ENCODE peak calls at places on chromosomes 5 and 9, in seven cellular contexts. One of them, this sample, is unnamed.

GRCh38 chr5:56876325-56876724 is 33.1 kb upstream of the SETD9 start:
- DNase-seq in stomach: no peak
- DNase-seq in iPS-NIHi11: no peak
- DNase-seq in fibroblast of pulmonary artery: no peak
- DNase-seq in naive B cell: no peak
- DNase-seq in HEK293T: no peak
- DNase-seq in left colon: no peak
- DNase-seq in this sample: no peak

GRCh38 chr9:94912700-94913249 is 186.3 kb downstream of the AOPEP start:
- DNase-seq in stomach: no peak
- DNase-seq in iPS-NIHi11: peak; percentile 34
- DNase-seq in fibroblast of pulmonary artery: peak; percentile 84
- DNase-seq in naive B cell: no peak
- DNase-seq in HEK293T: no peak
- DNase-seq in left colon: no peak
- DNase-seq in this sample: no peak

GRCh38 chr9:31030741-31031202 is 1353.7 kb upstream of the ACO1 start:
- DNase-seq in stomach: no peak
- DNase-seq in iPS-NIHi11: peak; percentile 21
- DNase-seq in fibroblast of pulmonary artery: peak; percentile 53
- DNase-seq in naive B cell: no peak
- DNase-seq in HEK293T: no peak
- DNase-seq in left colon: no peak
- DNase-seq in this sample: no peak

GRCh38 chr9:89606049-89606481 is 1.3 kb downstream of the GADD45G start:
- DNase-seq in stomach: peak; percentile 86
- DNase-seq in iPS-NIHi11: peak; percentile 49
- DNase-seq in fibroblast of pulmonary artery: peak; percentile 72
- DNase-seq in naive B cell: peak; percentile 42
- DNase-seq in HEK293T: no peak
- DNase-seq in left colon: peak; percentile 84
- DNase-seq in this sample: peak; percentile 32

GRCh38 chr5:66828551-66829421 is 232.6 kb downstream of the MAST4 start:
- DNase-seq in stomach: peak; percentile 64
- DNase-seq in iPS-NIHi11: peak; percentile 37
- DNase-seq in fibroblast of pulmonary artery: peak; percentile 90
- DNase-seq in naive B cell: peak; percentile 15
- DNase-seq in HEK293T: peak; percentile 61
- DNase-seq in left colon: peak; percentile 62
- DNase-seq in this sample: peak; percentile 61

GRCh38 chr5:1214163-1214935 is 10.8 kb upstream of the SLC6A18 start:
- DNase-seq in stomach: no peak
- DNase-seq in iPS-NIHi11: no peak
- DNase-seq in fibroblast of pulmonary artery: no peak
- DNase-seq in naive B cell: no peak
- DNase-seq in HEK293T: no peak
- DNase-seq in left colon: no peak
- DNase-seq in this sample: no peak

GRCh38 chr9:14768561-14769234 is 46.2 kb upstream of the CER1 start:
- DNase-seq in stomach: no peak
- DNase-seq in iPS-NIHi11: peak; percentile 61
- DNase-seq in fibroblast of pulmonary artery: peak; percentile 78
- DNase-seq in naive B cell: peak; percentile 24
- DNase-seq in HEK293T: peak; percentile 30
- DNase-seq in left colon: no peak
- DNase-seq in this sample: no peak

GRCh38 chr5:6829150-6829784 is 116.0 kb downstream of the TENT4A start:
- DNase-seq in stomach: no peak
- DNase-seq in iPS-NIHi11: no peak
- DNase-seq in fibroblast of pulmonary artery: no peak
- DNase-seq in naive B cell: no peak
- DNase-seq in HEK293T: no peak
- DNase-seq in left colon: no peak
- DNase-seq in this sample: peak; percentile 51

GRCh38 chr5:93602261-93603149 is 19.5 kb downstream of the NR2F1 start:
- DNase-seq in stomach: no peak
- DNase-seq in iPS-NIHi11: peak; percentile 56
- DNase-seq in fibroblast of pulmonary artery: no peak
- DNase-seq in naive B cell: no peak
- DNase-seq in HEK293T: peak; percentile 31
- DNase-seq in left colon: no peak
- DNase-seq in this sample: no peak

GRCh38 chr5:66757219-66757833 is 161.1 kb downstream of the MAST4 start:
- DNase-seq in stomach: peak; percentile 63
- DNase-seq in iPS-NIHi11: peak; percentile 20
- DNase-seq in fibroblast of pulmonary artery: peak; percentile 89
- DNase-seq in naive B cell: peak; percentile 8
- DNase-seq in HEK293T: peak; percentile 27
- DNase-seq in left colon: peak; percentile 62
- DNase-seq in this sample: no peak

GRCh38 chr5:68343421-68343826 is 127.9 kb downstream of the PIK3R1 start:
- DNase-seq in stomach: peak; percentile 46
- DNase-seq in iPS-NIHi11: peak; percentile 13
- DNase-seq in fibroblast of pulmonary artery: peak; percentile 92
- DNase-seq in naive B cell: no peak
- DNase-seq in HEK293T: no peak
- DNase-seq in left colon: no peak
- DNase-seq in this sample: peak; percentile 20

GRCh38 chr9:78666818-78667429 is 370.0 kb downstream of the PSAT1 start:
- DNase-seq in stomach: no peak
- DNase-seq in iPS-NIHi11: no peak
- DNase-seq in fibroblast of pulmonary artery: peak; percentile 10
- DNase-seq in naive B cell: no peak
- DNase-seq in HEK293T: no peak
- DNase-seq in left colon: no peak
- DNase-seq in this sample: no peak

GRCh38 chr5:15501057-15501791 is 1.2 kb downstream of the FBXL7 start:
- DNase-seq in stomach: no peak
- DNase-seq in iPS-NIHi11: peak; percentile 44
- DNase-seq in fibroblast of pulmonary artery: peak; percentile 84
- DNase-seq in naive B cell: no peak
- DNase-seq in HEK293T: peak; percentile 14
- DNase-seq in left colon: peak; percentile 15
- DNase-seq in this sample: no peak

This sample was measured in activated T-helper 2 cell treated with anti-CD3 and anti-CD28 coated beads, Interferon-gamma antibody, Interleukin-2, Interleukin-4, amounts not matched to agents 10 μg/mL and 5 μg/mL and 100 μg/mL, durations not matched to agents 14 hours and 24 hours and 36 hours.